ENCODE peak calls at places on chromosome 9, in seven cellular contexts. One of them, this sample, is unnamed. For H3K4me1, the result is how much of the 10 kb centered on the place peaks cover.

GRCh38 chr9:28587052-28587451 is 1013.8 kb upstream of the C9orf72 start:
- DNase-seq in HCT116: no peak
- DNase-seq in upper lobe of left lung: no peak
- DNase-seq in psoas muscle: no peak
- DNase-seq in breast epithelium: no peak
- DNase-seq in sigmoid colon: no peak
- DNase-seq in fibroblast of lung: no peak
- DNase-seq in this sample: no peak

GRCh38 chr9:69412741-69413150 is 87.7 kb downstream of the ENTREP1 start:
- DNase-seq in HCT116: peak
- DNase-seq in upper lobe of left lung: peak
- DNase-seq in psoas muscle: peak
- DNase-seq in breast epithelium: no peak
- DNase-seq in sigmoid colon: peak
- DNase-seq in fibroblast of lung: peak
- DNase-seq in this sample: peak

GRCh38 chr9:133515615-133516255 is 9.0 kb downstream of the MYMK start:
- DNase-seq in HCT116: no peak
- DNase-seq in upper lobe of left lung: no peak
- DNase-seq in psoas muscle: peak
- DNase-seq in breast epithelium: no peak
- DNase-seq in sigmoid colon: no peak
- DNase-seq in fibroblast of lung: no peak
- DNase-seq in this sample: no peak

GRCh38 chr9:108271646-108272349 is 584.0 kb downstream of the ACTL7B start:
- DNase-seq in HCT116: no peak
- DNase-seq in upper lobe of left lung: no peak
- DNase-seq in psoas muscle: no peak
- DNase-seq in breast epithelium: peak
- DNase-seq in sigmoid colon: no peak
- DNase-seq in fibroblast of lung: peak
- DNase-seq in this sample: peak

GRCh38 chr9:109455861-109456260 is 42.2 kb downstream of the PTPN3 start:
- DNase-seq in HCT116: no peak
- DNase-seq in upper lobe of left lung: no peak
- DNase-seq in psoas muscle: no peak
- DNase-seq in breast epithelium: no peak
- DNase-seq in sigmoid colon: no peak
- DNase-seq in fibroblast of lung: no peak
- DNase-seq in this sample: no peak

GRCh38 chr9:122900791-122901190 is 4.4 kb downstream of the RC3H2 start:
- DNase-seq in HCT116: no peak
- DNase-seq in upper lobe of left lung: no peak
- DNase-seq in psoas muscle: no peak
- DNase-seq in breast epithelium: no peak
- DNase-seq in sigmoid colon: no peak
- DNase-seq in fibroblast of lung: peak
- DNase-seq in this sample: no peak

GRCh38 chr9:128920381-128921058 is at the start of gene PHYHD1:
- DNase-seq in HCT116: no peak
- DNase-seq in upper lobe of left lung: peak
- DNase-seq in psoas muscle: peak
- DNase-seq in breast epithelium: peak
- DNase-seq in sigmoid colon: peak
- DNase-seq in fibroblast of lung: peak
- DNase-seq in this sample: peak

GRCh38 chr9:19229725-19230355 is 653 bp upstream of the DENND4C start:
- DNase-seq in HCT116: peak
- DNase-seq in upper lobe of left lung: peak
- DNase-seq in psoas muscle: no peak
- DNase-seq in breast epithelium: no peak
- DNase-seq in sigmoid colon: peak
- DNase-seq in fibroblast of lung: no peak
- DNase-seq in this sample: peak

GRCh38 chr9:22416692-22417060 is 29.9 kb upstream of the DMRTA1 start:
- DNase-seq in HCT116: no peak
- DNase-seq in upper lobe of left lung: no peak
- DNase-seq in psoas muscle: no peak
- DNase-seq in breast epithelium: no peak
- DNase-seq in sigmoid colon: no peak
- DNase-seq in fibroblast of lung: peak
- DNase-seq in this sample: peak

GRCh38 chr9:97714435-97714834 is 17.3 kb upstream of the XPA start:
- DNase-seq in HCT116: no peak
- DNase-seq in upper lobe of left lung: no peak
- DNase-seq in psoas muscle: no peak
- DNase-seq in breast epithelium: no peak
- DNase-seq in sigmoid colon: no peak
- DNase-seq in fibroblast of lung: peak
- DNase-seq in this sample: no peak

GRCh38 chr9:37100317-37100716 is 20.1 kb upstream of the ZCCHC7 start:
- DNase-seq in HCT116: no peak
- DNase-seq in upper lobe of left lung: no peak
- DNase-seq in psoas muscle: no peak
- DNase-seq in breast epithelium: no peak
- DNase-seq in sigmoid colon: no peak
- DNase-seq in fibroblast of lung: peak
- DNase-seq in this sample: no peak

GRCh38 chr9:83304686-83305085 is 233.5 kb downstream of the FRMD3 start:
- DNase-seq in HCT116: no peak
- DNase-seq in upper lobe of left lung: peak
- DNase-seq in psoas muscle: peak
- DNase-seq in breast epithelium: peak
- DNase-seq in sigmoid colon: peak
- DNase-seq in fibroblast of lung: peak
- DNase-seq in this sample: no peak

GRCh38 chr9:96061293-96061987 is 185.9 kb downstream of the ERCC6L2 start:
- DNase-seq in HCT116: peak
- DNase-seq in upper lobe of left lung: no peak
- DNase-seq in psoas muscle: no peak
- DNase-seq in breast epithelium: no peak
- DNase-seq in sigmoid colon: no peak
- DNase-seq in fibroblast of lung: peak
- DNase-seq in this sample: peak

GRCh38 chr9:21311888-21312287 is 6.8 kb upstream of the IFNA5 start:
- DNase-seq in HCT116: no peak
- DNase-seq in upper lobe of left lung: no peak
- DNase-seq in psoas muscle: no peak
- DNase-seq in breast epithelium: no peak
- DNase-seq in sigmoid colon: no peak
- DNase-seq in fibroblast of lung: no peak
- DNase-seq in this sample: no peak

GRCh38 chr9:89109666-89110065 is 69.0 kb downstream of the SHC3 start:
- DNase-seq in HCT116: no peak
- DNase-seq in upper lobe of left lung: no peak
- DNase-seq in psoas muscle: no peak
- DNase-seq in breast epithelium: no peak
- DNase-seq in sigmoid colon: no peak
- DNase-seq in fibroblast of lung: peak
- DNase-seq in this sample: no peak

GRCh38 chr9:116234091-116234490 is 80.5 kb downstream of the PAPPA start:
- DNase-seq in HCT116: no peak
- DNase-seq in upper lobe of left lung: no peak
- DNase-seq in psoas muscle: no peak
- DNase-seq in breast epithelium: no peak
- DNase-seq in sigmoid colon: no peak
- DNase-seq in fibroblast of lung: peak
- DNase-seq in this sample: peak

GRCh38 chr9:22446950-22447606 is 454 bp downstream of the DMRTA1 start:
- DNase-seq in HCT116: no peak
- DNase-seq in upper lobe of left lung: peak
- DNase-seq in psoas muscle: peak
- DNase-seq in breast epithelium: no peak
- DNase-seq in sigmoid colon: peak
- DNase-seq in fibroblast of lung: peak
- DNase-seq in this sample: peak

GRCh38 chr9:113591899-113592625 is 128.5 kb downstream of the RGS3 start:
- DNase-seq in HCT116: no peak
- DNase-seq in upper lobe of left lung: no peak
- DNase-seq in psoas muscle: no peak
- DNase-seq in breast epithelium: no peak
- DNase-seq in sigmoid colon: peak
- DNase-seq in fibroblast of lung: no peak
- DNase-seq in this sample: no peak

GRCh38 chr9:135877776-135878527 is 29.4 kb downstream of the CAMSAP1 start:
- DNase-seq in HCT116: no peak
- DNase-seq in upper lobe of left lung: no peak
- DNase-seq in psoas muscle: no peak
- DNase-seq in breast epithelium: no peak
- DNase-seq in sigmoid colon: no peak
- DNase-seq in fibroblast of lung: no peak
- DNase-seq in this sample: peak

GRCh38 chr9:27368317-27368985 is 71.5 kb upstream of the EQTN start:
- DNase-seq in HCT116: no peak
- DNase-seq in upper lobe of left lung: no peak
- DNase-seq in psoas muscle: no peak
- DNase-seq in breast epithelium: no peak
- DNase-seq in sigmoid colon: no peak
- DNase-seq in fibroblast of lung: no peak
- DNase-seq in this sample: peak
- H3K4me1 ChIP-seq in HCT116: under half
- H3K4me1 ChIP-seq in upper lobe of left lung: under half
- H3K4me1 ChIP-seq in psoas muscle: under half
- H3K4me1 ChIP-seq in breast epithelium: under half
- H3K4me1 ChIP-seq in sigmoid colon: half or more
- H3K4me1 ChIP-seq in fibroblast of lung: under half
- H3K4me1 ChIP-seq in this sample: under half

GRCh38 chr9:130682490-130683121 is 11.0 kb upstream of the EXOSC2 start:
- DNase-seq in HCT116: peak
- DNase-seq in upper lobe of left lung: peak
- DNase-seq in psoas muscle: peak
- DNase-seq in breast epithelium: peak
- DNase-seq in sigmoid colon: peak
- DNase-seq in fibroblast of lung: peak
- DNase-seq in this sample: no peak
- H3K27ac ChIP-seq in HCT116: peak
- H3K27ac ChIP-seq in upper lobe of left lung: no peak
- H3K27ac ChIP-seq in psoas muscle: no peak
- H3K27ac ChIP-seq in breast epithelium: no peak
- H3K27ac ChIP-seq in sigmoid colon: no peak
- H3K27ac ChIP-seq in fibroblast of lung: no peak
- H3K27ac ChIP-seq in this sample: no peak

GRCh38 chr9:110967196-110967595 is 71.1 kb downstream of the LPAR1 start:
- DNase-seq in HCT116: no peak
- DNase-seq in upper lobe of left lung: no peak
- DNase-seq in psoas muscle: no peak
- DNase-seq in breast epithelium: no peak
- DNase-seq in sigmoid colon: no peak
- DNase-seq in fibroblast of lung: no peak
- DNase-seq in this sample: no peak
- H3K4me3 ChIP-seq in HCT116: no peak
- H3K4me3 ChIP-seq in upper lobe of left lung: no peak
- H3K4me3 ChIP-seq in psoas muscle: no peak
- H3K4me3 ChIP-seq in breast epithelium: no peak
- H3K4me3 ChIP-seq in sigmoid colon: no peak
- H3K4me3 ChIP-seq in fibroblast of lung: no peak
- H3K4me3 ChIP-seq in this sample: no peak

GRCh38 chr9:81317939-81318338 is 371.4 kb downstream of the TLE1 start:
- DNase-seq in HCT116: no peak
- DNase-seq in upper lobe of left lung: no peak
- DNase-seq in psoas muscle: no peak
- DNase-seq in breast epithelium: no peak
- DNase-seq in sigmoid colon: no peak
- DNase-seq in fibroblast of lung: peak
- DNase-seq in this sample: no peak

GRCh38 chr9:81317223-81317622 is 372.1 kb downstream of the TLE1 start:
- DNase-seq in HCT116: no peak
- DNase-seq in upper lobe of left lung: no peak
- DNase-seq in psoas muscle: no peak
- DNase-seq in breast epithelium: no peak
- DNase-seq in sigmoid colon: no peak
- DNase-seq in fibroblast of lung: no peak
- DNase-seq in this sample: no peak

GRCh38 chr9:81318571-81318970 is 370.8 kb downstream of the TLE1 start:
- DNase-seq in HCT116: no peak
- DNase-seq in upper lobe of left lung: no peak
- DNase-seq in psoas muscle: no peak
- DNase-seq in breast epithelium: no peak
- DNase-seq in sigmoid colon: no peak
- DNase-seq in fibroblast of lung: peak
- DNase-seq in this sample: no peak

GRCh38 chr9:81321551-81321950 is 367.8 kb downstream of the TLE1 start:
- DNase-seq in HCT116: no peak
- DNase-seq in upper lobe of left lung: no peak
- DNase-seq in psoas muscle: no peak
- DNase-seq in breast epithelium: no peak
- DNase-seq in sigmoid colon: no peak
- DNase-seq in fibroblast of lung: peak
- DNase-seq in this sample: no peak

GRCh38 chr9:81320909-81321482 is 368.4 kb downstream of the TLE1 start:
- DNase-seq in HCT116: no peak
- DNase-seq in upper lobe of left lung: no peak
- DNase-seq in psoas muscle: no peak
- DNase-seq in breast epithelium: no peak
- DNase-seq in sigmoid colon: no peak
- DNase-seq in fibroblast of lung: no peak
- DNase-seq in this sample: no peak
- H3K4me1 ChIP-seq in HCT116: under half
- H3K4me1 ChIP-seq in upper lobe of left lung: under half
- H3K4me1 ChIP-seq in psoas muscle: under half
- H3K4me1 ChIP-seq in breast epithelium: under half
- H3K4me1 ChIP-seq in sigmoid colon: under half
- H3K4me1 ChIP-seq in fibroblast of lung: under half
- H3K4me1 ChIP-seq in this sample: under half

GRCh38 chr9:106684940-106685695 is 177.8 kb upstream of the ZNF462 start:
- DNase-seq in HCT116: no peak
- DNase-seq in upper lobe of left lung: peak
- DNase-seq in psoas muscle: no peak
- DNase-seq in breast epithelium: no peak
- DNase-seq in sigmoid colon: no peak
- DNase-seq in fibroblast of lung: no peak
- DNase-seq in this sample: no peak
- H3K27ac ChIP-seq in HCT116: no peak
- H3K27ac ChIP-seq in upper lobe of left lung: no peak
- H3K27ac ChIP-seq in psoas muscle: no peak
- H3K27ac ChIP-seq in breast epithelium: no peak
- H3K27ac ChIP-seq in sigmoid colon: no peak
- H3K27ac ChIP-seq in fibroblast of lung: no peak
- H3K27ac ChIP-seq in this sample: no peak

GRCh38 chr9:16803648-16804047 is 66.8 kb downstream of the BNC2 start:
- DNase-seq in HCT116: no peak
- DNase-seq in upper lobe of left lung: no peak
- DNase-seq in psoas muscle: no peak
- DNase-seq in breast epithelium: no peak
- DNase-seq in sigmoid colon: no peak
- DNase-seq in fibroblast of lung: no peak
- DNase-seq in this sample: no peak
- H3K4me3 ChIP-seq in HCT116: no peak
- H3K4me3 ChIP-seq in upper lobe of left lung: no peak
- H3K4me3 ChIP-seq in psoas muscle: no peak
- H3K4me3 ChIP-seq in breast epithelium: no peak
- H3K4me3 ChIP-seq in sigmoid colon: no peak
- H3K4me3 ChIP-seq in fibroblast of lung: no peak
- H3K4me3 ChIP-seq in this sample: no peak

This sample was measured in SJCRH30.